ENCODE peak calls at places on chromosomes 4 and X, in seven cellular contexts. One of them, this sample, is unnamed.

GRCh38 chr4:141388483-141388882 is 167.8 kb downstream of the ZNF330 start:
- DNase-seq in body of pancreas: no peak
- DNase-seq in fibroblast of pulmonary artery: peak
- DNase-seq in cardiac muscle cell: no peak
- DNase-seq in AG04449: peak
- DNase-seq in AG04450: peak
- DNase-seq in dorsolateral prefrontal cortex: no peak
- DNase-seq in this sample: no peak

GRCh38 chr4:8537041-8537461 is 43.1 kb upstream of the GPR78 start:
- DNase-seq in body of pancreas: peak
- DNase-seq in fibroblast of pulmonary artery: peak
- DNase-seq in cardiac muscle cell: no peak
- DNase-seq in AG04449: no peak
- DNase-seq in AG04450: peak
- DNase-seq in dorsolateral prefrontal cortex: no peak
- DNase-seq in this sample: no peak

GRCh38 chr4:762211-763190 is 56.9 kb downstream of the PCGF3 start:
- DNase-seq in body of pancreas: peak
- DNase-seq in fibroblast of pulmonary artery: peak
- DNase-seq in cardiac muscle cell: no peak
- DNase-seq in AG04449: no peak
- DNase-seq in AG04450: no peak
- DNase-seq in dorsolateral prefrontal cortex: no peak
- DNase-seq in this sample: peak

GRCh38 chr4:54784188-54784671 is 126.5 kb downstream of the KIT start:
- DNase-seq in body of pancreas: peak
- DNase-seq in fibroblast of pulmonary artery: peak
- DNase-seq in cardiac muscle cell: peak
- DNase-seq in AG04449: peak
- DNase-seq in AG04450: peak
- DNase-seq in dorsolateral prefrontal cortex: peak
- DNase-seq in this sample: no peak

GRCh38 chrX:107272431-107272921 is 66.1 kb downstream of the DNAAF6 start:
- DNase-seq in body of pancreas: peak
- DNase-seq in fibroblast of pulmonary artery: no peak
- DNase-seq in cardiac muscle cell: peak
- DNase-seq in AG04449: no peak
- DNase-seq in AG04450: no peak
- DNase-seq in dorsolateral prefrontal cortex: peak
- DNase-seq in this sample: no peak

GRCh38 chr4:8060632-8061031 is 98.0 kb downstream of the ABLIM2 start:
- DNase-seq in body of pancreas: no peak
- DNase-seq in fibroblast of pulmonary artery: no peak
- DNase-seq in cardiac muscle cell: no peak
- DNase-seq in AG04449: no peak
- DNase-seq in AG04450: no peak
- DNase-seq in dorsolateral prefrontal cortex: no peak
- DNase-seq in this sample: no peak

GRCh38 chr4:120557372-120557771 is 365.2 kb downstream of the PRDM5 start:
- DNase-seq in body of pancreas: no peak
- DNase-seq in fibroblast of pulmonary artery: peak
- DNase-seq in cardiac muscle cell: no peak
- DNase-seq in AG04449: no peak
- DNase-seq in AG04450: no peak
- DNase-seq in dorsolateral prefrontal cortex: no peak
- DNase-seq in this sample: no peak

GRCh38 chr4:150656882-150657281 is 74.9 kb downstream of the MAB21L2 start:
- DNase-seq in body of pancreas: no peak
- DNase-seq in fibroblast of pulmonary artery: no peak
- DNase-seq in cardiac muscle cell: no peak
- DNase-seq in AG04449: no peak
- DNase-seq in AG04450: no peak
- DNase-seq in dorsolateral prefrontal cortex: no peak
- DNase-seq in this sample: no peak

GRCh38 chr4:876780-877179 is 50.9 kb upstream of the CPLX1 start:
- DNase-seq in body of pancreas: no peak
- DNase-seq in fibroblast of pulmonary artery: no peak
- DNase-seq in cardiac muscle cell: no peak
- DNase-seq in AG04449: no peak
- DNase-seq in AG04450: no peak
- DNase-seq in dorsolateral prefrontal cortex: no peak
- DNase-seq in this sample: no peak

GRCh38 chrX:48785156-48785524 is 1.2 kb upstream of the GATA1 start:
- DNase-seq in body of pancreas: no peak
- DNase-seq in fibroblast of pulmonary artery: no peak
- DNase-seq in cardiac muscle cell: no peak
- DNase-seq in AG04449: no peak
- DNase-seq in AG04450: no peak
- DNase-seq in dorsolateral prefrontal cortex: no peak
- DNase-seq in this sample: no peak

GRCh38 chrX:86013792-86014191 is 33.6 kb downstream of the CHM start:
- DNase-seq in body of pancreas: no peak
- DNase-seq in fibroblast of pulmonary artery: no peak
- DNase-seq in cardiac muscle cell: no peak
- DNase-seq in AG04449: no peak
- DNase-seq in AG04450: no peak
- DNase-seq in dorsolateral prefrontal cortex: no peak
- DNase-seq in this sample: no peak

GRCh38 chr4:41360214-41360910 is 103.6 kb downstream of the UCHL1 start:
- DNase-seq in body of pancreas: peak
- DNase-seq in fibroblast of pulmonary artery: peak
- DNase-seq in cardiac muscle cell: peak
- DNase-seq in AG04449: no peak
- DNase-seq in AG04450: no peak
- DNase-seq in dorsolateral prefrontal cortex: peak
- DNase-seq in this sample: no peak

GRCh38 chr4:60865238-60865637 is 334.9 kb upstream of the ADGRL3 start:
- DNase-seq in body of pancreas: no peak
- DNase-seq in fibroblast of pulmonary artery: peak
- DNase-seq in cardiac muscle cell: peak
- DNase-seq in AG04449: no peak
- DNase-seq in AG04450: no peak
- DNase-seq in dorsolateral prefrontal cortex: no peak
- DNase-seq in this sample: no peak

GRCh38 chr4:95410387-95411005 is 138.3 kb downstream of the UNC5C start:
- DNase-seq in body of pancreas: no peak
- DNase-seq in fibroblast of pulmonary artery: no peak
- DNase-seq in cardiac muscle cell: no peak
- DNase-seq in AG04449: no peak
- DNase-seq in AG04450: no peak
- DNase-seq in dorsolateral prefrontal cortex: no peak
- DNase-seq in this sample: no peak

GRCh38 chr4:574346-575161 is 1.5 kb downstream of the TMEM271 start:
- DNase-seq in body of pancreas: no peak
- DNase-seq in fibroblast of pulmonary artery: no peak
- DNase-seq in cardiac muscle cell: no peak
- DNase-seq in AG04449: no peak
- DNase-seq in AG04450: no peak
- DNase-seq in dorsolateral prefrontal cortex: no peak
- DNase-seq in this sample: no peak

GRCh38 chr4:19478791-19479190 is 772.9 kb upstream of the SLIT2 start:
- DNase-seq in body of pancreas: no peak
- DNase-seq in fibroblast of pulmonary artery: peak
- DNase-seq in cardiac muscle cell: no peak
- DNase-seq in AG04449: peak
- DNase-seq in AG04450: peak
- DNase-seq in dorsolateral prefrontal cortex: no peak
- DNase-seq in this sample: no peak

GRCh38 chrX:74531081-74531480 is 83.3 kb downstream of the RLIM start:
- DNase-seq in body of pancreas: no peak
- DNase-seq in fibroblast of pulmonary artery: no peak
- DNase-seq in cardiac muscle cell: no peak
- DNase-seq in AG04449: no peak
- DNase-seq in AG04450: no peak
- DNase-seq in dorsolateral prefrontal cortex: no peak
- DNase-seq in this sample: no peak
- H3K4me3 ChIP-seq in body of pancreas: no peak
- H3K4me3 ChIP-seq in fibroblast of pulmonary artery: no peak
- H3K4me3 ChIP-seq in cardiac muscle cell: no peak
- H3K4me3 ChIP-seq in AG04449: no peak
- H3K4me3 ChIP-seq in AG04450: no peak
- H3K4me3 ChIP-seq in dorsolateral prefrontal cortex: no peak
- H3K4me3 ChIP-seq in this sample: no peak

GRCh38 chr4:63085091-63085490 is 1324.2 kb downstream of the TECRL start:
- DNase-seq in body of pancreas: no peak
- DNase-seq in fibroblast of pulmonary artery: no peak
- DNase-seq in cardiac muscle cell: no peak
- DNase-seq in AG04449: no peak
- DNase-seq in AG04450: no peak
- DNase-seq in dorsolateral prefrontal cortex: no peak
- DNase-seq in this sample: no peak
- H3K4me3 ChIP-seq in body of pancreas: no peak
- H3K4me3 ChIP-seq in fibroblast of pulmonary artery: no peak
- H3K4me3 ChIP-seq in cardiac muscle cell: no peak
- H3K4me3 ChIP-seq in AG04449: no peak
- H3K4me3 ChIP-seq in AG04450: no peak
- H3K4me3 ChIP-seq in dorsolateral prefrontal cortex: no peak
- H3K4me3 ChIP-seq in this sample: no peak

DNA sequence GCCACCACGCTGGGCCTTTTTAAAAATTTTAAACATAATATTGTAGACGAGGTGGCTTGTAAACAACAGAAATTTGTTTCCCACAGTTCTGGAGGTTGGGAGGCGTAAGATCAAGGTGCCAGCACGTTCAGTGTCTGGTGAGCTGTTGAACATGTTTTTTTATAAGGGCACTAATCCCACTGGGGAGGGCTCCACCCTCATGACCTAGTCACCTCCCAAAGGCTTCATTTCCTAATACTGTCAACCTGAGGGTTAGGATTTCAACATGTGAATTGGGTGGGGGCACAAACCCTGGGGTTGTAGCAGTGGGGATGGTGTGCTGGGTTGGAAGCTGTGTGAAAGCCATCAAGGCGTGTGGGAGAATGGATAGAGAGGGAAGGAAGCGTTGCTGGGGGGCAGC is 27.6 kb downstream of the TBC1D14 start:
- DNase-seq in body of pancreas: no peak
- DNase-seq in fibroblast of pulmonary artery: no peak
- DNase-seq in cardiac muscle cell: no peak
- DNase-seq in AG04449: no peak
- DNase-seq in AG04450: no peak
- DNase-seq in dorsolateral prefrontal cortex: no peak
- DNase-seq in this sample: no peak
- H3K4me3 ChIP-seq in body of pancreas: no peak
- H3K4me3 ChIP-seq in fibroblast of pulmonary artery: no peak
- H3K4me3 ChIP-seq in cardiac muscle cell: no peak
- H3K4me3 ChIP-seq in AG04449: no peak
- H3K4me3 ChIP-seq in AG04450: no peak
- H3K4me3 ChIP-seq in dorsolateral prefrontal cortex: no peak
- H3K4me3 ChIP-seq in this sample: no peak

GRCh38 chr4:69858683-69859082 is 1.3 kb downstream of the SULT1E1 start:
- DNase-seq in body of pancreas: peak
- DNase-seq in fibroblast of pulmonary artery: peak
- DNase-seq in cardiac muscle cell: no peak
- DNase-seq in AG04449: no peak
- DNase-seq in AG04450: no peak
- DNase-seq in dorsolateral prefrontal cortex: no peak
- DNase-seq in this sample: no peak
- H3K4me3 ChIP-seq in body of pancreas: no peak
- H3K4me3 ChIP-seq in fibroblast of pulmonary artery: peak
- H3K4me3 ChIP-seq in cardiac muscle cell: no peak
- H3K4me3 ChIP-seq in AG04449: no peak
- H3K4me3 ChIP-seq in AG04450: no peak
- H3K4me3 ChIP-seq in dorsolateral prefrontal cortex: no peak
- H3K4me3 ChIP-seq in this sample: no peak